ENCODE peak calls at places on chromosomes 4 and X, in seven cellular contexts. S is IMR-90, A is tibial nerve, P is endothelial cell of umbilical vein, Z is breast epithelium, E is heart left ventricle, G is DND-41. R is an unnamed sample.

GRCh38 chrX:10011261-10011931 is 44.2 kb downstream of the CLDN34 start:
- DNase-seq in S (peak; percentile 29), A (no peak), P (peak; percentile 27), Z (no peak), E (no peak), G (no peak), R (peak; percentile 70)

GRCh38 chr4:181792641-181793612 is 450.3 kb upstream of the TENM3 start:
- DNase-seq in S (no peak), A (no peak), P (no peak), Z (no peak), E (no peak), G (no peak), R (peak; percentile 98)

GRCh38 chr4:8834681-8835220 is 36.9 kb downstream of the HMX1 start:
- DNase-seq in S (no peak), A (no peak), P (no peak), Z (no peak), E (no peak), G (no peak), R (no peak)

GRCh38 chr4:955161-955921 is 18.0 kb downstream of the DGKQ start:
- DNase-seq in S (no peak), A (no peak), P (no peak), Z (no peak), E (no peak), G (no peak), R (peak; percentile 4)

GRCh38 chrX:134570899-134571298 is 87.4 kb downstream of the PLAC1 start:
- DNase-seq in S (no peak), A (no peak), P (no peak), Z (no peak), E (no peak), G (no peak), R (no peak)

GRCh38 chr4:106038012-106038411 is 142.7 kb downstream of the NPNT start:
- DNase-seq in S (no peak), A (no peak), P (no peak), Z (no peak), E (no peak), G (no peak), R (no peak)

GRCh38 chr4:128728190-128728589 is 81.3 kb upstream of the JADE1 start:
- DNase-seq in S (no peak), A (no peak), P (no peak), Z (no peak), E (no peak), G (no peak), R (no peak)

GRCh38 chr4:128837679-128838078 is 28.2 kb downstream of the JADE1 start:
- DNase-seq in S (no peak), A (no peak), P (no peak), Z (no peak), E (no peak), G (no peak), R (no peak)

GRCh38 chrX:37776283-37776986 is 3.4 kb upstream of the CYBB start:
- DNase-seq in S (no peak), A (no peak), P (no peak), Z (no peak), E (no peak), G (peak; percentile 86), R (no peak)

GRCh38 chr4:6910340-6910959 is 824 bp downstream of the TBC1D14 start:
- DNase-seq in S (no peak), A (no peak), P (no peak), Z (no peak), E (no peak), G (peak; percentile 32), R (peak; percentile 60)

GRCh38 chr4:121484633-121485032 is 103.8 kb upstream of the QRFPR start:
- DNase-seq in S (peak; percentile 66), A (peak; percentile 7), P (peak; percentile 47), Z (no peak), E (peak; percentile 36), G (peak; percentile 10), R (peak; percentile 46)

GRCh38 chrX:78384486-78384885 is 57.1 kb upstream of the CYSLTR1 start:
- DNase-seq in S (no peak), A (no peak), P (no peak), Z (no peak), E (no peak), G (no peak), R (no peak)

GRCh38 chr4:41814565-41814964 is 66.0 kb upstream of the PHOX2B start:
- DNase-seq in S (peak; percentile 21), A (no peak), P (peak; percentile 3), Z (no peak), E (peak; percentile 25), G (no peak), R (no peak)

GRCh38 chr4:113990886-113991285 is 11.4 kb upstream of the ARSJ start:
- DNase-seq in S (no peak), A (no peak), P (no peak), Z (no peak), E (no peak), G (no peak), R (no peak)

GRCh38 chr4:66577922-66578321 is 907.6 kb upstream of the EPHA5 start:
- DNase-seq in S (no peak), A (no peak), P (no peak), Z (no peak), E (no peak), G (no peak), R (no peak)

GRCh38 chr4:139554726-139555072 is 1.3 kb downstream of the SETD7 start:
- DNase-seq in S (no peak), A (no peak), P (no peak), Z (no peak), E (no peak), G (no peak), R (no peak)

GRCh38 chr4:139555705-139556070 is 331 bp downstream of the SETD7 start:
- DNase-seq in S (no peak), A (peak; percentile 37), P (no peak), Z (peak; percentile 34), E (peak; percentile 67), G (no peak), R (no peak)

GRCh38 chr4:139553751-139554670 is 2.0 kb downstream of the SETD7 start:
- DNase-seq in S (no peak), A (no peak), P (peak; percentile 11), Z (no peak), E (no peak), G (no peak), R (no peak)

GRCh38 chr4:139556071-139556734 is at the start of gene SETD7:
- DNase-seq in S (peak; percentile 76), A (peak; percentile 63), P (peak; percentile 87), Z (peak; percentile 70), E (peak; percentile 89), G (peak; percentile 78), R (peak; percentile 73)

DNA sequence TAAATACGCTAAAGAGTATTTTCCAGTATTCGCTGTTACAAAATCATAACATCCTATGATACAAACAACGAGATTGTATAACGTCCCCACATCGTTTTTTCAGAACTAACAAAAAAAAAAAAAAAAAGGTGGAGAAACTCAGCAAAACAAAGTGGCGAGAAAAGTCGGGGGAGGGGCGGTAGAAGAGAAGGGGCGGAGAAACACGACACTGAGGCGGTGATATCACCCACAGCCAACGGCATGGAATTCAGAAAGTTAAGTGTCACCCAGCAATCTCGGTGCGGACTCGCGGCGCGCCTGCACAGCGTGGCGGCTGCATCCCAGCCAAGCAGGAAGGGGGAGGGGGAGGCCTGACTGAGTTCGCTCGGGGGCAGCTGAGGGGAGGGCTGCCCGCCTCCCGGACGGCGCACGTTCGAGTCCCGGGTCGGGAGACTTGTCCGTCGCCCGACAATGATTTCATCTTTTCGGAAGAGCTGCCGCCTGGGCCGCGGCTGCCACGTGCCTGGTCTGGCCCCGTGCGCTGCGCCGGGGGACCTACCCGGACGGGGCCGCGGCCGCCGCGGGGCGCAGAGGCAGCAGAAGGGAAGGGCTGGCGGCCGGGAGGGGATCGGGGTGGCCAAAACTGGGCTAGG is 830 bp downstream of the SETD7 start:
- DNase-seq in S (peak; percentile 87), A (peak; percentile 92), P (peak; percentile 96), Z (peak; percentile 91), E (peak; percentile 95), G (peak; percentile 90), R (peak; percentile 93)
- H3K4me1 ChIP-seq in S (peaks cover 9% of the 10 kb centered on the region), A (peaks cover 69% of the 10 kb centered on the region), P (peaks cover 20% of the 10 kb centered on the region), Z (peaks cover 11% of the 10 kb centered on the region), E (peaks cover 31% of the 10 kb centered on the region), G (peaks cover 34% of the 10 kb centered on the region), R (peaks cover 29% of the 10 kb centered on the region)

DNA sequence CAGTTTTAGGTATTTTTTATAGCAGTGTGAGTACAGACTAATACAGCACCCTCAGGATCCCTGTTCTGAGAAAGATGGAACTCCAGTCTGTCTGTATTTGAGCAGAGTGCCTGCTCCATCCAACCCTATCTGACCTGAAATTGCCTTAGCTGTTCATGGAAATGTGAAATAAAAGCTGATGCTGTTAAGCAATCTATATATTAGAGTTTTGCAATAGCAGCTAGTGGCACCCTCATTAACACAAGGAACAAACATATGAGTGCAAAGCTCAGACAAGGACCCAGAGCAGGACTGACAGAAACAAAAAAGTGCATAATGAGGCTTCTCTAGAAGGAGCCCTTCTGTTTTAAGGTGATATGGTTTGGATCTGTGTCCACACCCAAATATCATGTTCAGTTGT is 273.0 kb upstream of the KLF3 start:
- DNase-seq in S (no peak), A (no peak), P (no peak), Z (no peak), E (no peak), G (no peak), R (no peak)
- H3K9me3 ChIP-seq in S (peaks cover 3% of the 10 kb centered on the region), A (no peaks in the 10 kb centered on the region), P (no peaks in the 10 kb centered on the region), Z (peaks cover 6% of the 10 kb centered on the region), E (no peaks in the 10 kb centered on the region), G (peaks cover 14% of the 10 kb centered on the region), R (no peaks in the 10 kb centered on the region)

GRCh38 chrX:105610401-105610800 is 211.9 kb upstream of the NRK start:
- DNase-seq in S (no peak), A (no peak), P (no peak), Z (no peak), E (no peak), G (no peak), R (no peak)

GRCh38 chrX:105608745-105609144 is 213.6 kb upstream of the NRK start:
- DNase-seq in S (no peak), A (no peak), P (no peak), Z (no peak), E (no peak), G (no peak), R (no peak)

GRCh38 chrX:105609530-105609929 is 212.8 kb upstream of the NRK start:
- DNase-seq in S (no peak), A (no peak), P (no peak), Z (no peak), E (no peak), G (no peak), R (no peak)
- H3K4me1 ChIP-seq in S (no peaks in the 10 kb centered on the region), A (no peaks in the 10 kb centered on the region), P (no peaks in the 10 kb centered on the region), Z (no peaks in the 10 kb centered on the region), E (no peaks in the 10 kb centered on the region), G (no peaks in the 10 kb centered on the region), R (no peaks in the 10 kb centered on the region)

GRCh38 chr4:48991357-48991756 is 5.3 kb downstream of the CWH43 start:
- DNase-seq in S (no peak), A (no peak), P (no peak), Z (no peak), E (no peak), G (no peak), R (no peak)
- H3K9me3 ChIP-seq in S (peaks cover under 1% of the 10 kb centered on the region), A (no peaks in the 10 kb centered on the region), P (no peaks in the 10 kb centered on the region), Z (no peaks in the 10 kb centered on the region), E (no peaks in the 10 kb centered on the region), G (no peaks in the 10 kb centered on the region), R (no peaks in the 10 kb centered on the region)

GRCh38 chr4:147801820-147802219 is 69.9 kb downstream of the ARHGAP10 start:
- DNase-seq in S (no peak), A (no peak), P (no peak), Z (no peak), E (no peak), G (no peak), R (no peak)
- H3K4me1 ChIP-seq in S (peaks cover 9% of the 10 kb centered on the region), A (peaks cover 56% of the 10 kb centered on the region), P (no peaks in the 10 kb centered on the region), Z (no peaks in the 10 kb centered on the region), E (peaks cover 10% of the 10 kb centered on the region), G (peaks cover 10% of the 10 kb centered on the region), R (peaks cover 8% of the 10 kb centered on the region)

GRCh38 chrX:144566592-144566991 is 680.7 kb upstream of the SPANXN1 start:
- DNase-seq in S (no peak), A (no peak), P (no peak), Z (no peak), E (no peak), G (no peak), R (no peak)
- H3K9me3 ChIP-seq in S (no peaks in the 10 kb centered on the region), A (no peaks in the 10 kb centered on the region), P (no peaks in the 10 kb centered on the region), Z (no peaks in the 10 kb centered on the region), E (no peaks in the 10 kb centered on the region), G (no peaks in the 10 kb centered on the region), R (no peaks in the 10 kb centered on the region)